ENCODE peak calls at places on chromosome 5, in six cellular contexts. H is H1, S is HCT116, O is HepG2, C is T47D, N is K562. F is an unnamed sample.

GRCh38 chr5:393846-394275 is 49.1 kb upstream of the EXOC3 start:
- DNase-seq in O (no peak), N (no peak), S (no peak), H (no peak), C (peak; percentile 89), F (no peak)

GRCh38 chr5:16557477-16557876 is 59.3 kb downstream of the RETREG1 start:
- DNase-seq in H (no peak), N (no peak), C (no peak), S (no peak), O (no peak), F (no peak)

GRCh38 chr5:133063965-133064364 is 12.2 kb downstream of the HSPA4 start:
- DNase-seq in C (no peak), N (no peak), H (no peak), O (no peak), S (no peak), F (no peak)

GRCh38 chr5:82664711-82665110 is 386.6 kb upstream of the RPS23 start:
- DNase-seq in H (no peak), N (no peak), S (no peak), C (no peak), O (peak; percentile 14), F (no peak)

GRCh38 chr5:94308442-94308841 is 310.0 kb downstream of the KIAA0825 start:
- DNase-seq in H (no peak), O (no peak), N (no peak), C (no peak), S (no peak), F (no peak)

GRCh38 chr5:103667068-103667467 is 104.5 kb upstream of the NUDT12 start:
- DNase-seq in H (no peak), N (no peak), O (no peak), C (no peak), S (no peak), F (no peak)

GRCh38 chr5:16051246-16051645 is 128.3 kb downstream of the MARCHF11 start:
- DNase-seq in C (no peak), O (no peak), S (no peak), H (no peak), N (no peak), F (no peak)

GRCh38 chr5:33588654-33589372 is 148.0 kb downstream of the TARS1 start:
- DNase-seq in N (peak; percentile 65), C (peak; percentile 11), O (peak; percentile 34), H (peak; percentile 51), S (peak; percentile 47), F (peak; percentile 29)

GRCh38 chr5:9104576-9105339 is 441.1 kb downstream of the SEMA5A start:
- DNase-seq in N (no peak), C (no peak), H (no peak), O (no peak), S (no peak), F (no peak)

GRCh38 chr5:14112998-14113652 is 30.0 kb upstream of the TRIO start:
- DNase-seq in C (no peak), O (peak; percentile 31), H (no peak), S (no peak), N (no peak), F (no peak)

GRCh38 chr5:123371575-123372179 is 51.5 kb downstream of the CEP120 start:
- DNase-seq in N (peak; percentile 31), S (no peak), O (peak; percentile 22), C (no peak), H (peak; percentile 2), F (peak; percentile 11)

GRCh38 chr5:77767301-77767700 is 8.8 kb downstream of the TBCA start:
- DNase-seq in C (no peak), N (no peak), O (no peak), H (no peak), S (no peak), F (no peak)

GRCh38 chr5:77772729-77773128 is 3.4 kb downstream of the TBCA start:
- DNase-seq in S (no peak), C (no peak), N (no peak), O (no peak), H (no peak), F (no peak)

GRCh38 chr5:77771452-77771851 is 4.7 kb downstream of the TBCA start:
- DNase-seq in O (no peak), H (no peak), C (no peak), N (no peak), S (no peak), F (no peak)

GRCh38 chr5:77768978-77769377 is 7.2 kb downstream of the TBCA start:
- DNase-seq in S (no peak), H (no peak), N (no peak), C (no peak), O (no peak), F (no peak)

DNA sequence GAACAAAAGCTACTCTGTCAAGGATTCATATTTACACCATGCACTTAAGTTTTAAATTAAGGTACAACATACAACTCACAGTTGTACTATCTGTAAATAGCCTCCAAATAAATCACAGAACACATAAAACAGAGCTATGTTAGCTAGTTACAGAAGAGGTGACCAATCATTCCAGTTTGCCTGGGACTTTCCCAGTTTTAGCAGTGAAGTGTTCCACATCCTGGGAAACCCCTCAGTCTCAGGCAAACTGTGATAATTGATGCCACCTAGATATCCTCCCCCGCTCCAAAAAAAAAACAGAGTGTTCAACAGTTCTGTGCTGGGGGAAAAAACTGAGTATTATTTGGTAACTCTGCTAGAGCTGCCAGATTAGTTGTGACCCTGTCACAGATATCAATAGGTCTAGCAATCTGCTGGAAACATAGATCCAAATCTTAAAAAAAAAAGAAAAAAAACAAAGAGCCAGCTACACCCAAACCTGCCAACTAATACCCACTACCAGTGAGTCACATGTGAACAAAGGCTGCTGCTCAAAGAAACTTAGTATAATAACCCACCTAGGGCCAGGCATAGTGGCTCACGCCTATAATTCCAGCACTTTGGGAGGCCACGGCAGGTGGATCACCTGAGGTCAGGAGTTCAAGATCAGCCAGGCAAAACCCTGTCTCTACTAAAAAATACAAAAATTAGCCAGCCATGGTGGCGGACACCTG is 5.7 kb downstream of the TBCA start:
- DNase-seq in C (no peak), N (no peak), S (no peak), H (no peak), O (no peak), F (no peak)
- TF ChIP-seq JUND in C (no peak), N (no peak), S (no peak), H (no peak), O (no peak), F (no peak)

GRCh38 chr5:76177974-76178373 is 94.8 kb downstream of the SV2C start:
- DNase-seq in O (no peak), S (no peak), N (no peak), H (no peak), C (no peak), F (no peak)

GRCh38 chr5:76175821-76176403 is 92.7 kb downstream of the SV2C start:
- DNase-seq in O (no peak), C (no peak), S (no peak), N (peak; percentile 87), H (no peak), F (peak; percentile 75)

GRCh38 chr5:76174101-76174500 is 90.9 kb downstream of the SV2C start:
- DNase-seq in N (no peak), C (no peak), H (no peak), O (no peak), S (no peak), F (no peak)

GRCh38 chr5:76178913-76179312 is 95.7 kb downstream of the SV2C start:
- DNase-seq in N (no peak), S (no peak), O (no peak), C (no peak), H (no peak), F (no peak)

DNA sequence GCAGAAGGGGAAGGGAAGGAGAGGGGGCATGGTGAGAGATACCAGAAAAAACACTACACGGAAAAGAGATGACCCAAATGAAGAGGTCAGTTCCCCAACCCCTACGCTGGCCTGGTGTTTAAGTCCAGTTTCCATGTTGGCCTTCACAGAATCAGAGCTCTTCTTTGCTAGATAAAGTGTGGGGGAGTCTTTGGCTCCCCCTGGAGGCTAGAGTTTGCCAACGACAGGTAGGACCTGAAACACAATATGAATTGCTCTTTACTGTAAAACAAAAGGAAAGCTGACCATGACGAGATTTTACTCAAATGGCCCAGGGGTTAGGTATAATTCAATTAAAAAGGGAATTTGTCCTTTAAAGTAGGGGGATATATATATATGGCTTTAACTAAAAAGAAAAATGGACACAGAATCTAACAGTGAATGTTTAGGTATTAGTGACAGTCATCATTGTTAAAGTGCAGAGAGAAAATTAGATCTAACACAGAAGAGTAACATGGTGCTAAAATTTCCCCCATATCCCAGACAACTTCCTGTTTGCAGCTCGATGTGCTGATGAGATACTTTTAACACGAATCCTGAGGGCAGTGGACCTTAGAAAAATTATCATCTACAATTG is 92.0 kb downstream of the SV2C start:
- DNase-seq in C (peak; percentile 90), S (peak; percentile 46), O (peak; percentile 48), H (peak; percentile 66), N (peak; percentile 72), F (peak; percentile 80)
- TF ChIP-seq JUND in C (no peak), S (no peak), O (no peak), H (no peak), N (no peak), F (no peak)

GRCh38 chr5:152187668-152188067 is 217.4 kb downstream of the NMUR2 start:
- DNase-seq in H (no peak), N (no peak), O (no peak), C (no peak), S (no peak), F (no peak)

GRCh38 chr5:152188219-152188618 is 216.9 kb downstream of the NMUR2 start:
- DNase-seq in S (no peak), H (no peak), O (no peak), C (no peak), N (no peak), F (no peak)

GRCh38 chr5:152193391-152194107 is 211.5 kb downstream of the NMUR2 start:
- DNase-seq in H (no peak), O (no peak), N (no peak), S (no peak), C (no peak), F (no peak)
- TF ChIP-seq JUND in H (no peak), O (no peak), N (no peak), S (no peak), C (no peak), F (no peak)

DNA sequence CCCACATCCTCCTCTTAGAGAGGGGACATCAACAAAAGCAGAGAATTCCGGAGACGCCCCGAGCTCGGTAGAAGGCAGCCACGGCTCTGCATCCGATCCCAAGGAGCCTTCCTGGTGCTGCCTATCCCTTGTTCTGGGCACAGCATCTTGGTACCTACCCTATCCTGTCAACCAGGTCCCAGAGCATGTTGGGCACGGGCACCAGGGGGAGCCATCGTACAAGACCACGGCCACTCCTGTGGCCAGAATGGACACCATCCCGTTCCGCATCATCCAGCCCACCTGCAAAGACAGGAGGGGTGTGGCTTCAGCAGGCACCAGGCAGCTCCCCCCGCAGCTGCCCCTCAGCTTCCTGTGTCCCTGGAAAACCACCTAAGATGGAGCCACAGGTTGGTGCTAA is 62.7 kb upstream of the ZNF354A start:
- DNase-seq in N (no peak), H (peak; percentile 70), S (peak; percentile 16), O (peak; percentile 21), C (peak; percentile 18), F (peak; percentile 71)
- TF ChIP-seq JUND in N (no peak), H (no peak), S (no peak), O (no peak), C (no peak), F (no peak)

DNA sequence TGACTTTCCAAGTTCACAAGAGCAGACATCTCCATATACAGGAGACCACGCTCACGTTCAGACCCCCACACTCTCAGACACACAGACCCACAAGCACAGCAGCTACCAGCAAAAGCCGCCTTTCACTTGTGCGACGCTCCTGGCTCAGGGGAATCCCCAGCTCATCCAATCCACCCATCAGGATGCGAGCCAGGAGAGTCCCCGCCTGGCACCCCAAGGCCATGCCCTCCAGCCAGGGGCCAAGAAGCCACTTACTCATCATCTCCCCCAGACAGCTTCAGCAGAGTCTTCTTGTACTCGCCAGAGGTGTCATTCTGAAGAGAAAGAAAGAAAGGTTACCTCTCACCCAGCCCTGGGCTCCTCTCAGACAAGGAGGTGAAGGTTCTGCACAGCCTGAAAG is 29.7 kb downstream of the ANXA6 start:
- DNase-seq in N (no peak), O (no peak), S (no peak), H (no peak), C (no peak), F (no peak)
- TF ChIP-seq JUND in N (no peak), O (no peak), S (no peak), H (no peak), C (no peak), F (no peak)